ENCODE peak calls at places on chromosomes 11 and 22, in seven cellular contexts. Z is stimulated activated CD8-positive, alpha-beta memory T cell treated with anti-CD3 and anti-CD28 coated beads, Interleukin-4, amount 100 ng/mL, for 48 hours; F is AG10803; R is GM12891; S is NCI-H446 treated with DMSO at 0.1 percent for 48 hours; B is stimulated activated CD4-positive, alpha-beta T cell treated with anti-CD3 and anti-CD28 coated beads, Interleukin-4, amount 100 ng/mL, for 24 hours; A is lung. L is an unnamed sample.

GRCh38 chr11:12246989-12247388 is 130.4 kb upstream of the PARVA start:
- DNase-seq in S (no peak), A (no peak), Z (no peak), R (no peak), F (no peak), B (no peak), L (no peak)

GRCh38 chr11:107598225-107599139 is 7.5 kb downstream of the ELMOD1 start:
- DNase-seq in S (no peak), R (no peak), A (no peak), B (no peak), Z (peak; percentile 36), F (no peak), L (no peak)

GRCh38 chr11:131253142-131253884 is 117.1 kb upstream of the NTM start:
- DNase-seq in A (no peak), B (no peak), R (no peak), S (no peak), Z (no peak), F (no peak), L (no peak)

GRCh38 chr22:41366323-41367014 is 15.3 kb upstream of the TEF start:
- DNase-seq in F (no peak), Z (no peak), R (no peak), B (no peak), S (no peak), A (no peak), L (no peak)

GRCh38 chr11:7604331-7604973 is 68.8 kb downstream of the CYB5R2 start:
- DNase-seq in S (no peak), Z (no peak), A (no peak), R (no peak), F (no peak), B (no peak), L (no peak)

GRCh38 chr11:20360650-20361049 is 2.9 kb upstream of the HTATIP2 start:
- DNase-seq in B (peak; percentile 32), A (peak; percentile 34), R (no peak), S (no peak), F (peak; percentile 27), Z (peak; percentile 38), L (no peak)

GRCh38 chr11:117097567-117098268 is 510 bp downstream of the SIK3 start:
- DNase-seq in R (no peak), A (peak; percentile 44), F (peak; percentile 18), B (peak; percentile 32), Z (peak; percentile 51), S (no peak), L (peak; percentile 89)

GRCh38 chr11:206516-207212 is 535 bp downstream of the BET1L start:
- DNase-seq in F (peak; percentile 28), A (peak; percentile 28), Z (peak; percentile 39), S (no peak), R (no peak), B (no peak), L (peak; percentile 72)

GRCh38 chr11:6650980-6651379 is 4.6 kb downstream of the DCHS1 start:
- DNase-seq in A (no peak), R (no peak), Z (peak; percentile 69), F (no peak), B (peak; percentile 37), S (no peak), L (no peak)

GRCh38 chr11:66878554-66878953 is 21.7 kb downstream of the LRFN4 start:
- DNase-seq in A (no peak), S (no peak), R (no peak), F (no peak), B (no peak), Z (no peak), L (peak; percentile 73)

GRCh38 chr22:26053737-26054316 is 115.4 kb upstream of the SEZ6L start:
- DNase-seq in Z (no peak), B (no peak), R (no peak), S (no peak), F (no peak), A (no peak), L (no peak)

GRCh38 chr11:43580735-43581369 is 99.7 kb upstream of the HSD17B12 start:
- DNase-seq in R (no peak), F (no peak), S (no peak), A (no peak), B (no peak), Z (no peak), L (peak; percentile 56)

GRCh38 chr11:100876826-100877545 is 189.9 kb downstream of the ARHGAP42 start:
- DNase-seq in S (peak; percentile 44), A (no peak), F (peak; percentile 96), R (no peak), B (no peak), Z (no peak), L (no peak)

GRCh38 chr11:2207773-2208621 is 36.4 kb upstream of the TH start:
- DNase-seq in R (no peak), Z (peak; percentile 20), S (no peak), A (no peak), B (no peak), F (no peak), L (peak; percentile 49)

GRCh38 chr11:61679301-61679700 is 890 bp upstream of the DAGLA start:
- DNase-seq in B (no peak), R (no peak), A (no peak), S (no peak), F (no peak), Z (no peak), L (no peak)

GRCh38 chr11:10164621-10165020 is 129.4 kb downstream of the SBF2 start:
- DNase-seq in S (no peak), A (no peak), B (no peak), R (no peak), F (peak; percentile 8), Z (no peak), L (no peak)

GRCh38 chr11:69356703-69357457 is 62.9 kb downstream of the MYEOV start:
- DNase-seq in A (peak; percentile 15), S (no peak), Z (peak; percentile 5), B (peak; percentile 2), F (no peak), R (no peak), L (no peak)

GRCh38 chr11:2580444-2581050 is 119.2 kb downstream of the KCNQ1OT1 start:
- DNase-seq in S (no peak), A (no peak), B (no peak), Z (no peak), F (no peak), R (no peak), L (peak; percentile 66)

GRCh38 chr11:15233386-15233785 is 118.7 kb downstream of the INSC start:
- DNase-seq in F (no peak), B (no peak), Z (no peak), R (no peak), S (no peak), A (no peak), L (no peak)

GRCh38 chr11:105000167-105000566 is 22.8 kb downstream of the CASP5 start:
- DNase-seq in S (no peak), B (peak; percentile 6), F (peak; percentile 5), A (no peak), R (no peak), Z (no peak), L (no peak)

GRCh38 chr11:798093-798713 is at the start of gene SLC25A22:
- DNase-seq in S (peak; percentile 51), R (peak; percentile 99), Z (peak; percentile 91), A (peak; percentile 79), B (peak; percentile 85), F (peak; percentile 62), L (peak; percentile 90)

GRCh38 chr11:134978388-134979088 is 566.5 kb upstream of the B3GAT1 start:
- DNase-seq in F (no peak), S (no peak), Z (no peak), B (no peak), A (no peak), R (no peak), L (no peak)

GRCh38 chr11:5992604-5993251 is 5.9 kb upstream of the OR52L1 start:
- DNase-seq in S (no peak), F (peak; percentile 26), Z (no peak), B (no peak), R (peak; percentile 17), A (no peak), L (no peak)

GRCh38 chr11:118437046-118437735 is 899 bp downstream of the KMT2A start:
- DNase-seq in F (peak; percentile 34), B (peak; percentile 50), R (peak; percentile 10), S (no peak), A (peak; percentile 38), Z (peak; percentile 61), L (peak; percentile 85)

GRCh38 chr22:38766076-38766777 is 10.4 kb upstream of the SUN2 start:
- DNase-seq in Z (peak; percentile 57), S (peak; percentile 75), B (peak; percentile 44), A (no peak), R (no peak), F (peak; percentile 58), L (no peak)

GRCh38 chr22:19621372-19622060 is 92.8 kb upstream of the SEPTIN5 start:
- DNase-seq in B (no peak), S (no peak), A (peak; percentile 54), F (no peak), Z (no peak), R (no peak), L (peak; percentile 48)

GRCh38 chr11:56841210-56841810 is 92.8 kb upstream of the OR9G4 start:
- DNase-seq in S (peak; percentile 48), Z (peak; percentile 42), F (peak; percentile 62), A (peak; percentile 46), R (peak; percentile 8), B (peak; percentile 18), L (no peak)

GRCh38 chr22:43262990-43263644 is 76.2 kb upstream of the TTLL12 start:
- DNase-seq in F (no peak), S (no peak), Z (peak; percentile 48), B (peak; percentile 19), A (no peak), R (peak; percentile 57), L (peak; percentile 85)

L was measured in kidney.